ENCODE peak calls at places on chromosomes 16 and 17, in six cellular contexts. P is A549, T is PC-9, S is adrenal gland, M is breast epithelium, G is brain microvascular endothelial cell. U is an unnamed sample.

GRCh38 chr17:73191443-73192218 is 1.2 kb upstream of the COG1 start:
- DNase-seq in T (peak; percentile 49), M (peak; percentile 51), G (peak; percentile 64), S (peak; percentile 79), P (peak; percentile 87), U (peak; percentile 69)

GRCh38 chr17:36506249-36506826 is 19.9 kb downstream of the ZNHIT3 start:
- DNase-seq in P (no peak), T (no peak), S (no peak), G (no peak), M (no peak), U (no peak)

GRCh38 chr17:17204041-17204591 is 2.0 kb downstream of the PLD6 start:
- DNase-seq in T (no peak), P (no peak), G (no peak), S (peak; percentile 73), M (peak; percentile 85), U (no peak)

GRCh38 chr16:86869288-86870022 is 291.1 kb downstream of the FOXL1 start:
- DNase-seq in M (no peak), T (no peak), G (no peak), S (no peak), P (no peak), U (no peak)

GRCh38 chr16:22220714-22221113 is 14.6 kb downstream of the EEF2K start:
- DNase-seq in M (no peak), T (no peak), G (no peak), S (peak; percentile 86), P (no peak), U (peak; percentile 77)

GRCh38 chr17:10790491-10791401 is 13.2 kb downstream of the TMEM238L start:
- DNase-seq in T (no peak), P (no peak), M (peak; percentile 67), G (no peak), S (peak; percentile 64), U (no peak)

GRCh38 chr17:9259419-9259818 is 238.1 kb downstream of the NTN1 start:
- DNase-seq in S (no peak), M (peak; percentile 56), G (no peak), T (no peak), P (no peak), U (no peak)

GRCh38 chr17:73769480-73769879 is 125.2 kb upstream of the SDK2 start:
- DNase-seq in M (no peak), S (no peak), P (no peak), G (no peak), T (no peak), U (no peak)

GRCh38 chr17:496761-497586 is 144.4 kb upstream of the RPH3AL start:
- DNase-seq in S (no peak), M (no peak), T (no peak), P (no peak), G (no peak), U (no peak)

GRCh38 chr16:88005968-88006367 is 54.7 kb downstream of the BANP start:
- DNase-seq in M (no peak), G (no peak), S (no peak), P (no peak), T (no peak), U (no peak)

GRCh38 chr17:63764701-63765100 is 8.7 kb downstream of the CCDC47 start:
- DNase-seq in S (no peak), M (no peak), T (no peak), P (no peak), G (no peak), U (no peak)

GRCh38 chr17:44221862-44222111 is 2.3 kb upstream of the UBTF start:
- DNase-seq in S (no peak), M (no peak), P (no peak), G (no peak), T (no peak), U (no peak)

GRCh38 chr16:31148281-31148728 is 1.6 kb downstream of the PRSS36 start:
- DNase-seq in G (no peak), M (peak; percentile 46), P (no peak), S (no peak), T (peak; percentile 79), U (no peak)

GRCh38 chr17:57984226-57984890 is 3.7 kb downstream of the VEZF1 start:
- DNase-seq in G (no peak), M (no peak), T (no peak), S (no peak), P (no peak), U (no peak)

GRCh38 chr17:69142473-69142802 is 743 bp upstream of the ABCA6 start:
- DNase-seq in M (no peak), S (no peak), P (no peak), G (peak; percentile 25), T (no peak), U (no peak)

GRCh38 chr17:80856863-80857488 is 134.7 kb upstream of the CHMP6 start:
- DNase-seq in M (no peak), P (no peak), G (no peak), S (no peak), T (no peak), U (no peak)

GRCh38 chr17:39527220-39527813 is 66.0 kb downstream of the CDK12 start:
- DNase-seq in G (peak; percentile 9), M (no peak), P (no peak), T (no peak), S (no peak), U (no peak)

GRCh38 chr17:35069311-35069710 is 5.8 kb upstream of the RFFL start:
- DNase-seq in P (no peak), G (peak; percentile 35), M (no peak), T (no peak), S (no peak), U (no peak)

GRCh38 chr16:84007946-84008345 is 34.6 kb downstream of the SLC38A8 start:
- DNase-seq in M (no peak), S (no peak), P (no peak), T (no peak), G (no peak), U (no peak)

GRCh38 chr16:84009282-84009681 is 33.3 kb downstream of the SLC38A8 start:
- DNase-seq in T (no peak), P (no peak), M (no peak), S (no peak), G (no peak), U (no peak)

GRCh38 chr16:84005391-84005790 is 37.2 kb downstream of the SLC38A8 start:
- DNase-seq in T (no peak), S (no peak), M (no peak), G (no peak), P (no peak), U (no peak)

GRCh38 chr16:84004442-84004841 is 36.4 kb downstream of the NECAB2 start:
- DNase-seq in S (no peak), P (no peak), T (no peak), G (no peak), M (no peak), U (no peak)

DNA sequence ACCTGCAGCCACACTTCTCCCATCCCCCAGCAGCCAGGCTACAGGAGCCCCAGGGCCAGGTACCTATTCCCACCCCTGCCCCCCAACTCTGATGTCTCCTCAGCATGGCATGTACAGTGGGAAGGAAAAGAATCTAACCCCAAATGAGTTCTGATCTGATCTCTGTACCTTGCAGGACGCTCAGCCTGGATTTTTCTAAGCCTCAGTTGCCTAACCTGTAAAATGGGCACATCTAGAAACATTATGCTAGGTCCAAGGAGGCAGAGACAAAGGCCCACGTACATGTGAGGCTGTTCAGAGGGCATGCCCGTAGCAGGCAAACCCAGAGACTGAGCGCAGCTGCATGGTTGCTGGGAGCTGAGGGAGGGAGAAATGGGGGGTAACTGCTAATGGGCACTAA is 35.1 kb downstream of the SLC38A8 start:
- DNase-seq in P (no peak), S (no peak), G (no peak), M (no peak), T (no peak), U (no peak)
- TF ChIP-seq CTCF in P (no peak), S (no peak), G (no peak), M (no peak), T (no peak), U (no peak)

DNA sequence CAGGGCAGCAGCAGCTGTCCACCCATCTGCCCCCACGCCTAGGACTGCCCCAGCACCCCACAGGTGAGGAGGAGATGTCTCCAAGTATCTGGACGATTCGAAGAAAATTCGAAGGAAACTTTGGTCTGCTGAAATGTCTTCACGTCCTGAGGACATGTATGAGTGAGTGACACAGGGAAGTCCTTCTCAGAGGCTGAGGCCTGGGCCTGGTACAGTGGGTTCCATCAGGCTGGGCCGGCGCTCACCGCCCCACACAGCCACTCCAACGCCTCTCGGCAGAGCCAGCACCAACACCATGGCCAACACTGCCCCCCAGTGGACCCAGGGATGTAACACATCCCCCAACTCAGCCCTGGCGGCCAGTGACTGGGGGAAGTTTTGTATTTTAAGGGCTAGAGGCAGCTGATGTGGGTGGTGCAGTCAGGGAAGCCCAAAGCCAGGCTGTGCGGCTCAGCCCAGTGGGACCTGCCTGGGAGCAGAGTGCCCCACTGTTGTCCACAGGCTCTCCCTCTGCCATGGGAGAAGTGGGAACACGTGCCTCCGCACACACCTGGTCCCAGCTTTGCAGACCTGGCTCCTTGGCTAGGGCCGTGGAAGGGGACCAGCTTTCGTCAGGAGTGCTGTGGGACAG is 55.8 kb upstream of the FASN start:
- DNase-seq in T (peak; percentile 82), M (peak; percentile 75), P (peak; percentile 90), S (peak; percentile 75), G (peak; percentile 51), U (peak; percentile 85)
- H3K27ac ChIP-seq in T (no peak overlapping the region), M (peak overlapping the region; percentile 87), P (no peak overlapping the region), S (no peak overlapping the region), G (no peak overlapping the region), U (no peak overlapping the region)

GRCh38 chr17:82231312-82231561 is 2.4 kb downstream of the SLC16A3 start:
- DNase-seq in T (no peak), S (no peak), M (no peak), G (no peak), P (no peak), U (no peak)

GRCh38 chr17:82232322-82232785 is 3.5 kb downstream of the SLC16A3 start:
- DNase-seq in P (no peak), S (no peak), M (no peak), G (no peak), T (no peak), U (no peak)

GRCh38 chr17:82231562-82232321 is 2.9 kb downstream of the SLC16A3 start:
- DNase-seq in P (peak; percentile 78), S (peak; percentile 76), G (no peak), T (peak; percentile 82), M (peak; percentile 68), U (no peak)

GRCh38 chr17:82229686-82230626 is 1.1 kb downstream of the SLC16A3 start:
- DNase-seq in S (no peak), G (no peak), M (no peak), T (no peak), P (no peak), U (no peak)

DNA sequence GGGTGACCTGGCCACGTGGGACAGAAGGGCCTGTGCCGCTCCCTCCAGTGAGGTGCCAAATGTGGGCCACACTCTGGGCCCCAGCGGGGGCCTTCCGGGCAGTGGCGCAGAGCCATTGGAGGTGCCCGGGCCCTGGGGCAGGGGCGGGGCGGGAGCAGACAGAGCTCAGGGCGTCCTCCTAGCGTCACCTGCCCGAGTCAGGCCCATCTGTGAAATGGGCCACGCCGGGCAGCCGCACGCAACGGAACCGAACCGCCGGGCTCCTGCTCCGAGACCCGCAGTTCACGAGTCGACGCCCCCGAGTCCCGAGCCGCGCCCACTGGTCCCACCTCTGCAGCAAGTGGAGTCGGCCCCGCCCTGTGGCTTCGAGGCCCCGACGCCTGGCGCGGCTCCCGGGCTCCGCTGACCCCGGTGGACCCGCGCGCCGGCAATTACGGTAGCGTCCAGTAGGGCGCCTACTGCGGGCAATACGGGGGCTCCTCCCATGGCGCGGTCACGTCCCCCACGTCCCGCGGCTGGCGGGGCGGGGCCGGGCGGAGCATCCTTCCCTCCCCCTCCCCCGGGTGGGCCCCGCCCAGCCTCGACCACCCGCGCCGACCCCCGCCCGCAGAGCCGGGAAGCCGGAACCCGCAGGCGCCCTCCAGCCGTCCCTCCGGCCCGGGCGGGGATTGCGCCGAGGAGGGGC is 1.9 kb downstream of the SLC16A3 start:
- DNase-seq in T (peak; percentile 85), S (peak; percentile 73), P (peak; percentile 79), G (peak; percentile 64), M (peak; percentile 62), U (peak; percentile 76)
- H3K4me3 ChIP-seq in T (peak overlapping the region; percentile 72), S (peak overlapping the region; percentile 59), P (peak overlapping the region; percentile 65), G (peak overlapping the region; percentile 74), M (peak overlapping the region; percentile 83), U (peak overlapping the region; percentile 70)

GRCh38 chr17:76026714-76027158 is 370 bp downstream of the EVPL start:
- DNase-seq in S (no peak), P (no peak), G (no peak), M (no peak), T (no peak), U (no peak)
- TF ChIP-seq CTCF in S (no peak), P (peak; percentile 42), G (no peak), M (no peak), T (no peak), U (no peak)

U was measured in dorsolateral prefrontal cortex.